ENCODE peak calls at places on chromosomes 12 and 14, in ten cellular contexts. P, Z, F, V, G, E, L, N, X and S are unnamed samples. For H3K9me2, the result is how much of the 10 kb centered on the place peaks cover.

GRCh38 chr14:99838555-99839193 is 45.5 kb downstream of the EML1 start:
- DNase-seq in P (no peak), V (peak), X (no peak), F (no peak), L (peak), G (no peak), N (no peak), E (peak), Z (no peak), S (peak)

GRCh38 chr14:33118653-33119052 is 180.0 kb downstream of the NPAS3 start:
- DNase-seq in E (no peak), L (no peak), X (no peak), V (peak), G (peak), N (no peak), F (no peak), Z (no peak), P (no peak), S (peak)

GRCh38 chr12:55818140-55818728 is 393 bp downstream of the ORMDL2 start:
- DNase-seq in X (no peak), V (no peak), Z (no peak), L (no peak), E (no peak), G (peak), P (peak), N (no peak), F (no peak), S (no peak)

GRCh38 chr12:11896530-11896929 is 174.2 kb upstream of the BCL2L14 start:
- DNase-seq in X (no peak), P (no peak), F (no peak), G (peak), N (no peak), L (no peak), Z (no peak), E (no peak), V (no peak), S (no peak)

GRCh38 chr14:102697125-102697900 is 79.9 kb upstream of the TRAF3 start:
- DNase-seq in E (no peak), Z (no peak), F (no peak), V (peak), G (no peak), P (peak), N (no peak), X (no peak), L (no peak), S (peak)

GRCh38 chr12:75694891-75695290 is 183.5 kb upstream of the KRR1 start:
- DNase-seq in Z (peak), G (no peak), X (no peak), F (no peak), V (no peak), L (no peak), E (no peak), N (no peak), P (no peak), S (peak)

GRCh38 chr14:37124617-37125016 is 47.8 kb downstream of the SLC25A21 start:
- DNase-seq in P (no peak), L (peak), Z (no peak), N (no peak), F (no peak), V (peak), X (peak), G (no peak), E (no peak), S (peak)

GRCh38 chr12:51639361-51639760 is 48.3 kb downstream of the SCN8A start:
- DNase-seq in X (no peak), L (no peak), E (no peak), N (no peak), Z (no peak), V (no peak), F (no peak), G (no peak), P (peak), S (peak)

GRCh38 chr12:57735952-57736742 is 2.4 kb downstream of the AGAP2 start:
- DNase-seq in P (peak), E (peak), Z (no peak), L (peak), V (peak), F (no peak), X (no peak), G (peak), N (no peak), S (peak)

GRCh38 chr14:92578511-92578910 is 64.9 kb downstream of the RIN3 start:
- DNase-seq in G (no peak), X (no peak), Z (no peak), E (no peak), P (peak), N (no peak), V (no peak), L (no peak), F (no peak), S (peak)

GRCh38 chr12:75661927-75662326 is 150.5 kb upstream of the KRR1 start:
- DNase-seq in N (no peak), L (no peak), X (no peak), E (no peak), G (no peak), F (no peak), Z (no peak), P (no peak), V (no peak), S (peak)

GRCh38 chr12:7374423-7375144 is 69.4 kb downstream of the CD163L1 start:
- DNase-seq in X (peak), F (peak), N (peak), V (peak), L (peak), E (peak), Z (peak), P (peak), G (peak), S (peak)

GRCh38 chr12:71556881-71557280 is 106.8 kb downstream of the ZFC3H1 start:
- DNase-seq in X (no peak), G (no peak), N (no peak), F (no peak), E (peak), P (peak), L (peak), V (peak), Z (peak), S (peak)

GRCh38 chr14:96098309-96098998 is 59.3 kb downstream of the C14orf132 start:
- DNase-seq in E (no peak), Z (peak), N (peak), X (peak), P (peak), F (peak), G (peak), L (peak), V (peak), S (peak)

GRCh38 chr12:96194901-96195844 is 998 bp downstream of the ELK3 start:
- DNase-seq in V (peak), E (peak), Z (peak), F (peak), X (peak), N (peak), P (peak), G (peak), L (peak), S (peak)

GRCh38 chr12:1908758-1909157 is 9.7 kb downstream of the CACNA2D4 start:
- DNase-seq in L (no peak), P (no peak), F (no peak), Z (no peak), N (no peak), E (no peak), X (no peak), V (no peak), G (no peak), S (no peak)

GRCh38 chr14:57725399-57726077 is 140.4 kb downstream of the SLC35F4 start:
- DNase-seq in E (no peak), F (no peak), P (peak), X (no peak), L (no peak), Z (peak), G (no peak), N (no peak), V (peak), S (peak)

GRCh38 chr12:112965643-112966042 is 12.7 kb upstream of the OAS2 start:
- DNase-seq in P (no peak), L (no peak), N (no peak), E (no peak), V (no peak), F (no peak), X (no peak), Z (no peak), G (no peak), S (no peak)

DNA sequence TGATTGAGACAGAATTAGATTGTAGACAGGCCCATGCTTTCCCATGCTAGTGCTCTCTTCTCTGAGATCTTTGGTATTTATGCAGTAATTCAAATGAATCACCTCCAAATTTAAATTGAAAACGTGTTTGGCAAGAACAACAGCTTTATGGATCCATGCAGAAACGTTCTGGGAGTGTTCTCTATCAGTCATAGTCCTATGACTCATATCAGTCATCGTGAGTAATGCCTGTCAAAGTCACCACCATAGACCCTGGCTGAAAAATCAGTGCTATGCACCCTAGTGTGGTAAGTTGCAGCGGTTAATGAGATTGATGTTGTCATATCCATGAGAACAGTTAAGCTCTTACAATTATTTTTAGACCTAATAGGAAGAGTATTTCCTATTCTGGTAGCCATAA is 90.1 kb upstream of the FOXG1 start:
- DNase-seq in V (peak), G (no peak), N (no peak), F (no peak), X (no peak), L (no peak), P (peak), E (no peak), Z (no peak), S (peak)
- H3K4me2 ChIP-seq in V (no peak), G (no peak), N (no peak), F (no peak), X (no peak), L (no peak), P (no peak), E (peak), Z (no peak), S (peak)

DNA sequence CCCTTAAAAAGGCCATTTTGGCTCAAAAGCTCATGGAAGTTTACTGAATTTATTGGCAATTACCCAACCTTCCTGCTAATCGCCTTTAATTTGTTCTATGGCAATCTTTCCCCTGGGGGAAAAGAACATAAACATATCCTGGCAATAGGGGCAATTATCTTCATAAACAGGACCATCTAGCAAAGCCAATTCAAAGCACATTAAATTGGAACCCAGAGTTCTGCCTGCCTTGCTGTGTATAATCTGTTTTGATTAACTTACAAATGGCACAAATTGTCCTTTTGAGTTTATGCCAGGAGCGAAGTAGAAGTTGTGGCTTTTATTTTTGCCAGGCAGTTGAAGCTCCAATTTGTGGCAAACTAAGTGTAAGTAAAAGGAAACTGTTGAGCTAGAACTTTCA is 68.6 kb downstream of the C12orf50 start:
- DNase-seq in G (peak), Z (no peak), P (no peak), L (no peak), X (no peak), N (no peak), V (no peak), E (no peak), F (no peak), S (no peak)
- H2AFZ ChIP-seq in G (no peak), Z (no peak), P (no peak), L (no peak), X (no peak), N (no peak), V (no peak), E (no peak), F (no peak), S (no peak)

GRCh38 chr14:98182385-98183055 is 1089.5 kb downstream of the BCL11B start:
- DNase-seq in G (no peak), V (peak), Z (no peak), P (peak), N (no peak), L (no peak), X (no peak), F (no peak), E (no peak), S (peak)
- H3K9me2 ChIP-seq in G (under half), V (under half), Z (under half), P (under half), N (under half), L (under half), X (under half), F (under half), E (under half), S (under half)

GRCh38 chr14:76320975-76321374 is 55.0 kb upstream of the ESRRB start:
- DNase-seq in L (no peak), X (no peak), F (no peak), P (no peak), G (no peak), Z (no peak), E (no peak), N (no peak), V (no peak), S (no peak)
- H3K4me2 ChIP-seq in L (no peak), X (no peak), F (no peak), P (no peak), G (no peak), Z (no peak), E (no peak), N (no peak), V (no peak), S (no peak)

DNA sequence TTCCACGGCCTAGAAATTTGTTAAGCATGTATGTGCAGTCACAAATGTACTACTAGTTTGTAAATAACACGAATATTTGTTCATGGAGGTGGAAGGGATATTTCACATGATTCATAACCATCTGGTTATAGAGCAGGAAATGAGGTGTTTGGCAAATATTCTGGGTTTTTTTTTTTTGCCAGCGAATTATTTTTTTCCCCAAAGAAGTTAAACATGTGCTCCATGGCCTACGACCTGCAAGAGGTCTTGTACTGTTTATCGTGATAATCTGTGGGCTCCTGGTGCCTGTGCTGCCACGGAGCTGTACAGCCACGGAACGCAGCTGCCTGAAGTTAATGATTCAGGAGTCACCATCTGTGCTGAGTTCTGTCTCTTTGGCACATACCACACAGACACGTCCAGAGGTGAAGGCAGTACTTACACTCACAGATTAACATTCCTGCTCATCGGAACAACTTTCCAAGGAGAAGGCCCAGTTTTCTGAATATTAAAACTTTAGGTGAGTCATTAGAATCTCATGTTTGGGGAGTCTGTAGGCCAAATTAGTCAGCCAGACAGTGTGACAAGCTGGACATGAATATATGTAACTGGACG is 156.3 kb downstream of the TMX1 start:
- DNase-seq in P (peak), N (no peak), X (no peak), V (no peak), F (no peak), E (peak), G (no peak), Z (no peak), L (no peak), S (peak)
- H2AFZ ChIP-seq in P (peak), N (no peak), X (no peak), V (peak), F (no peak), E (peak), G (no peak), Z (no peak), L (peak), S (peak)

DNA sequence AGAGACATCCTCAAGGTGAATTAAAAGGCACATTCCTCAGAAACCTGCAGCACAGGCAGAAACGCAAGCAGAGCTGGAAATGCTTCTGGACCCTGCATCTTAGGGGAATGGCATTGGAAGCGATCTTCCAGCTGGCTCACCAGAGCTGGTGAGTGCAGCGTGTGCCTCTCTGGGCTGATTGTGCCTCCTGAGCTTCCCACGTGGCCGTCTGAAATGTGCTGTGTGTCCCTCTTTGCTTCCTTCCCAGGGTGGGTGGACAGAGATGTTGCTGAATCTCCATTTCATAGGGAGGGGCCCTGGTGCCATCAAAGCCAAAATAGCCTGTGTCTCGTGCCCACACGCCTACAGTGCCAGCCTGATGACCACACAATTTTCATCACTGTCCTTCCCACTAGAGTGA is 34.3 kb upstream of the TMEM132D start:
- DNase-seq in P (no peak), F (no peak), Z (no peak), G (no peak), X (no peak), V (no peak), N (no peak), L (no peak), E (no peak), S (no peak)
- H3K9me2 ChIP-seq in P (under half), F (under half), Z (under half), G (under half), X (under half), V (under half), N (under half), L (under half), E (under half), S (under half)

DNA sequence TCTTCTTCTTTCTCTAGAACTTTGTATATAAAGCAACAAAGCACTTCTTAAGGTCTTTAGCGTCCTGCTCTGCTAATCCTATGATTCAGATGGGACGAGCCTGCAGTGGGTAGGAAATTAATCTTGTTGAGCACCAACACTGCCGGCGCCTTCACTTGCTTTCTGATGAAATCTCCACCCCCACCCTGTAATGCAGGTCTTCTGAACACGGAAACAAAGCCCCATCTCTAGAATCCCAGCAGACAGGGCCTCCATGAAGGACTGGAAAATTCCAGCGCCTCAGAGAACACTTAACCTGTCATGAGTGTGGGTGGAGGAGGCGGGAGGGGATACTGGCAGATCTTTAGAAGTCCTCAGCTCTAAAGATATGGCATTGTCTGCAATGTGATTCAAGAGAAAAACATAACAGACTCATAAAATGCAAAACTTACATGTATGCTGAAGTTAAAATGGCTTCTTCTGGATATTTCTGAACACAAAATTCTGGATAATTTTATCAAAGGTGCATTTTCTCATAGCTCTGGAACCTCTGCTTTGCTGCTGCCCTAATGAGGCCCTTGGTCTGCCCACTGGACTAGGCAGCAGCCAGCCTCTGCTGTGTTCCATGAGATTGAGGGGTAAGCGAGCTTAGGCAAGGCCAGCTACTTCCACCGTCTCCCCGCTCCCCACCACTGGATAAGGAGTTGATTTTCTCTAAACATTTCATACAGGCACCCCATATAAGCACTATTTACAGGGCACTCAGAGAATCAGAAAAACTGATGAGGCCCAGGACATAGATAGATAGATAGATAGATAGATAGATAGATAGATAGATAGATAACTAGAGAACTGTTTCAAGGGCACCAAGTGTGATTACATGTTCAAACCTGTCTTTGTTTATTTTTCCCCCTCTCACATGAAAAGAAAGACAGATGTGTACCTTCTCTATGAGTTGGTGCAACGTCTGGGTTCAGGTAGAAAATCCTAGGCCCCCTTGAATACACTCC is 43.1 kb downstream of the ZFP36L1 start:
- DNase-seq in V (peak), E (no peak), G (no peak), N (no peak), P (no peak), F (no peak), Z (no peak), X (no peak), L (no peak), S (no peak)
- H3K4me2 ChIP-seq in V (peak), E (no peak), G (no peak), N (no peak), P (no peak), F (no peak), Z (no peak), X (no peak), L (no peak), S (no peak)